ENCODE peak calls at places on chromosome 16, in ten cellular contexts. P is ovary; K is sigmoid colon; Z is PC-9; A is transverse colon; R is lower lobe of right lung; C is right lobe of liver; B is adipocyte; W is cardiac muscle cell; H is naive thymus-derived CD4-positive, alpha-beta T cell. Y is an unnamed sample.

GRCh38 chr16:86517652-86518258 is 7.4 kb downstream of the FOXF1 start:
- DNase-seq in A (peak; percentile 64), R (no peak), H (no peak), P (no peak), W (peak; percentile 78), Z (no peak), C (peak; percentile 73), K (peak; percentile 96), B (peak; percentile 89), Y (no peak)

GRCh38 chr16:66703359-66704215 is 7.0 kb upstream of the CMTM4 start:
- DNase-seq in A (no peak), R (no peak), K (no peak), H (no peak), C (no peak), B (no peak), W (no peak), P (no peak), Z (no peak), Y (no peak)

GRCh38 chr16:83113317-83113716 is 486.5 kb downstream of the CDH13 start:
- DNase-seq in Z (no peak), R (no peak), A (no peak), C (no peak), B (no peak), P (no peak), K (no peak), H (no peak), W (peak; percentile 51), Y (no peak)

GRCh38 chr16:87926246-87927194 is 9.8 kb downstream of the CA5A start:
- DNase-seq in W (no peak), R (peak; percentile 84), B (no peak), K (no peak), Z (no peak), H (peak; percentile 28), C (no peak), A (no peak), P (no peak), Y (no peak)

GRCh38 chr16:23771642-23772041 is 16.8 kb downstream of the CHP2 start:
- DNase-seq in P (no peak), C (no peak), K (no peak), H (no peak), R (no peak), Z (no peak), W (no peak), B (no peak), A (no peak), Y (no peak)

GRCh38 chr16:56780646-56781045 is 50.7 kb downstream of the NUP93 start:
- DNase-seq in B (peak; percentile 59), H (no peak), K (no peak), Z (no peak), P (no peak), A (no peak), R (no peak), C (no peak), W (no peak), Y (no peak)

GRCh38 chr16:2846511-2847310 is 11.3 kb downstream of the PRSS22 start:
- DNase-seq in A (no peak), R (no peak), P (no peak), Z (peak; percentile 97), W (peak; percentile 16), H (no peak), B (peak; percentile 9), K (no peak), C (no peak), Y (no peak)

GRCh38 chr16:10362077-10362863 is 23.6 kb upstream of the ATF7IP2 start:
- DNase-seq in Z (no peak), W (no peak), A (no peak), C (peak; percentile 62), K (no peak), P (no peak), B (no peak), R (no peak), H (peak; percentile 50), Y (no peak)

GRCh38 chr16:27363797-27364196 is 38.2 kb upstream of the IL21R start:
- DNase-seq in W (no peak), C (peak; percentile 95), R (peak; percentile 70), P (peak; percentile 37), A (peak; percentile 91), Z (peak; percentile 52), K (peak; percentile 76), B (no peak), H (no peak), Y (no peak)

GRCh38 chr16:24471616-24472015 is 67.8 kb upstream of the RBBP6 start:
- DNase-seq in P (no peak), R (no peak), B (no peak), W (no peak), Z (no peak), K (no peak), C (no peak), A (no peak), H (no peak), Y (no peak)

GRCh38 chr16:58854392-58854791 is 120.3 kb upstream of the GOT2 start:
- DNase-seq in K (no peak), W (no peak), B (no peak), P (no peak), H (no peak), Z (no peak), R (no peak), C (no peak), A (no peak), Y (no peak)

GRCh38 chr16:11759163-11759834 is 16.6 kb upstream of the TXNDC11 start:
- DNase-seq in W (no peak), B (no peak), C (no peak), H (no peak), A (peak; percentile 76), K (no peak), R (no peak), P (no peak), Z (no peak), Y (no peak)

GRCh38 chr16:4264546-4264945 is 8.3 kb downstream of the TFAP4 start:
- DNase-seq in Z (no peak), K (no peak), H (no peak), B (peak; percentile 42), W (peak; percentile 21), R (no peak), A (peak; percentile 17), P (peak; percentile 46), C (no peak), Y (no peak)

GRCh38 chr16:87099001-87099740 is 218.0 kb downstream of the C16orf95 start:
- DNase-seq in B (no peak), P (no peak), C (no peak), H (no peak), R (no peak), Z (no peak), A (no peak), K (no peak), W (no peak), Y (no peak)

GRCh38 chr16:78211951-78212350 is 112.5 kb downstream of the WWOX start:
- DNase-seq in K (no peak), B (no peak), W (no peak), A (no peak), P (no peak), C (no peak), H (no peak), Z (peak; percentile 97), R (peak; percentile 61), Y (no peak)

GRCh38 chr16:87789437-87790277 is 23.9 kb upstream of the KLHDC4 start:
- DNase-seq in K (peak; percentile 84), R (no peak), W (peak; percentile 33), B (peak; percentile 58), P (no peak), A (no peak), C (peak; percentile 90), Z (peak; percentile 91), H (no peak), Y (no peak)

GRCh38 chr16:9225527-9226316 is 134.3 kb downstream of the HAPSTR1 start:
- DNase-seq in B (peak; percentile 4), Z (no peak), W (peak; percentile 2), A (no peak), H (no peak), R (no peak), P (no peak), K (peak; percentile 30), C (no peak), Y (no peak)

GRCh38 chr16:8660841-8661301 is 13.5 kb upstream of the ABAT start:
- DNase-seq in R (peak; percentile 64), C (peak; percentile 75), K (peak; percentile 74), W (peak; percentile 69), Z (peak; percentile 46), A (peak; percentile 73), B (peak; percentile 77), H (peak; percentile 23), P (peak; percentile 62), Y (peak; percentile 45)

GRCh38 chr16:83994087-83994486 is 26.0 kb downstream of the NECAB2 start:
- DNase-seq in C (no peak), W (peak; percentile 95), P (no peak), A (no peak), Z (peak; percentile 86), H (no peak), R (peak; percentile 62), B (peak; percentile 80), K (no peak), Y (no peak)

GRCh38 chr16:60686824-60687223 is 1349.4 kb downstream of the CDH8 start:
- DNase-seq in K (no peak), R (no peak), W (no peak), A (no peak), Z (no peak), B (no peak), H (no peak), P (no peak), C (no peak), Y (no peak)
- H3K9me3 ChIP-seq in K (no peaks in the 10 kb centered on the region), R (no peaks in the 10 kb centered on the region), W (no peaks in the 10 kb centered on the region), A (peaks cover 3% of the 10 kb centered on the region), Z (no peaks in the 10 kb centered on the region), B (no peaks in the 10 kb centered on the region), H (no peaks in the 10 kb centered on the region), P (no peaks in the 10 kb centered on the region), C (no peaks in the 10 kb centered on the region), Y (peaks cover 3% of the 10 kb centered on the region)

GRCh38 chr16:1072526-1073261 is at the start of gene SSTR5:
- DNase-seq in A (no peak), B (no peak), H (no peak), R (no peak), Z (no peak), C (no peak), P (no peak), W (no peak), K (no peak), Y (no peak)
- H3K9me3 ChIP-seq in A (no peaks in the 10 kb centered on the region), B (no peaks in the 10 kb centered on the region), H (no peaks in the 10 kb centered on the region), R (no peaks in the 10 kb centered on the region), Z (no peaks in the 10 kb centered on the region), C (no peaks in the 10 kb centered on the region), P (no peaks in the 10 kb centered on the region), W (no peaks in the 10 kb centered on the region), K (no peaks in the 10 kb centered on the region), Y (no peaks in the 10 kb centered on the region)

DNA sequence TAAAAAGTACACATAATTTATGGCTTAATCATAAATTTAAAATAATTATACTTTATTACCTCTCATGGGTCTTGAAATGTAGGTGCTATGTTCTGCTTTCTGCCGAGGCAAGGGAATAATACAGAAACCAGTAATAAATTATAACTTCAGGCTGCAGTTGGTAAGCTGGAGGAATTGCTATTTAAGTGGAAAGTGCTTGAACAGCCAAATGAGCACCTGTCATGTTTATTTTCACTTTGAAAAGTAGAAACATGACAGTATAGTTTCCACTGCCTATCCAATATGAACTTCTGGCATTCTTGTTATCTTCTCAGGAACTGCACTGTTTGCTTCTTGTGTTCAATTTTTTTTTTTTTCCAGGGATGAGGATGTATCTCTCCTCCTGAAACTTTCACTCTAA is 146.0 kb downstream of the FTO start:
- DNase-seq in H (no peak), C (no peak), W (no peak), Z (no peak), P (no peak), R (no peak), A (no peak), K (no peak), B (no peak), Y (no peak)
- H3K9me3 ChIP-seq in H (no peaks in the 10 kb centered on the region), C (no peaks in the 10 kb centered on the region), W (no peaks in the 10 kb centered on the region), Z (no peaks in the 10 kb centered on the region), P (no peaks in the 10 kb centered on the region), R (peaks cover 6% of the 10 kb centered on the region), A (no peaks in the 10 kb centered on the region), K (no peaks in the 10 kb centered on the region), B (peaks cover 6% of the 10 kb centered on the region), Y (no peaks in the 10 kb centered on the region)

GRCh38 chr16:995087-995486 is 13.5 kb downstream of the SOX8 start:
- DNase-seq in K (no peak), P (no peak), C (no peak), R (no peak), B (peak; percentile 41), W (peak; percentile 50), A (no peak), Z (no peak), H (no peak), Y (no peak)
- H3K9me3 ChIP-seq in K (peaks cover 9% of the 10 kb centered on the region), P (peaks cover 5% of the 10 kb centered on the region), C (no peaks in the 10 kb centered on the region), R (peaks cover 7% of the 10 kb centered on the region), B (peaks cover 36% of the 10 kb centered on the region), W (no peaks in the 10 kb centered on the region), A (no peaks in the 10 kb centered on the region), Z (no peaks in the 10 kb centered on the region), H (no peaks in the 10 kb centered on the region), Y (no peaks in the 10 kb centered on the region)